ENCODE peak calls at places on chromosome 6, in nine cellular contexts. U is GM04503; W is astrocyte of the cerebellum; O is K562; R is NCI-H446 treated with DMSO at 0.1 percent for 48 hours; V is cardiac muscle cell; Y is BJ; F is naive thymus-derived CD4-positive, alpha-beta T cell; S is amniotic stem cell. M is an unnamed sample.

GRCh38 chr6:151372164-151372563 is 19.2 kb downstream of the ZBTB2 start:
- DNase-seq in U (no peak), W (no peak), O (no peak), R (no peak), V (peak), Y (no peak), F (no peak), S (no peak), M (no peak)

GRCh38 chr6:64507661-64508060 is 872.1 kb downstream of the PHF3 start:
- DNase-seq in U (no peak), W (no peak), O (no peak), R (no peak), V (no peak), Y (no peak), F (no peak), S (no peak), M (no peak)

GRCh38 chr6:33317418-33317667 is 201 bp downstream of the ZBTB22 start:
- DNase-seq in U (no peak), W (no peak), O (peak), R (no peak), V (no peak), Y (no peak), F (no peak), S (no peak), M (no peak)

GRCh38 chr6:14270142-14270893 is 152.7 kb downstream of the CD83 start:
- DNase-seq in U (no peak), W (no peak), O (no peak), R (no peak), V (no peak), Y (no peak), F (no peak), S (no peak), M (no peak)

GRCh38 chr6:43743682-43744381 is 26.2 kb upstream of the VEGFA start:
- DNase-seq in U (no peak), W (no peak), O (no peak), R (no peak), V (no peak), Y (no peak), F (no peak), S (no peak), M (no peak)

GRCh38 chr6:158639056-158639455 is 5.5 kb downstream of the DYNLT1 start:
- DNase-seq in U (no peak), W (no peak), O (no peak), R (no peak), V (no peak), Y (no peak), F (no peak), S (no peak), M (no peak)

GRCh38 chr6:36113701-36114100 is 16.6 kb upstream of the MAPK13 start:
- DNase-seq in U (no peak), W (no peak), O (no peak), R (no peak), V (no peak), Y (no peak), F (no peak), S (no peak), M (no peak)

GRCh38 chr6:30981942-30982772 is 1.4 kb upstream of the MUC21 start:
- DNase-seq in U (peak), W (peak), O (peak), R (no peak), V (peak), Y (peak), F (no peak), S (no peak), M (no peak)

GRCh38 chr6:132286298-132287019 is 114.8 kb downstream of the MOXD1 start:
- DNase-seq in U (no peak), W (no peak), O (no peak), R (no peak), V (no peak), Y (no peak), F (no peak), S (no peak), M (no peak)

M was measured in esophagus squamous epithelium.